ENCODE peak calls at places on chromosomes 4 and X, in nine cellular contexts. H, F, O, Q, X, U, J, N and M are unnamed samples.

GRCh38 chr4:148926861-148927260 is 484.6 kb upstream of the NR3C2 start:
- DNase-seq in O (no peak), X (no peak), H (no peak), U (no peak), J (no peak), F (peak), Q (peak), N (no peak), M (no peak)

GRCh38 chr4:177005801-177006230 is 213.1 kb upstream of the VEGFC start:
- DNase-seq in F (no peak), O (no peak), H (no peak), J (no peak), X (no peak), N (no peak), U (no peak), Q (no peak), M (no peak)

GRCh38 chrX:17009856-17010650 is 63.6 kb downstream of the REPS2 start:
- DNase-seq in H (no peak), U (no peak), Q (no peak), J (no peak), N (no peak), F (no peak), O (no peak), X (no peak), M (no peak)

GRCh38 chrX:51494409-51494808 is 2.0 kb downstream of the NUDT11 start:
- DNase-seq in O (no peak), N (no peak), U (no peak), X (no peak), F (no peak), H (no peak), Q (no peak), J (no peak), M (no peak)

GRCh38 chrX:19589105-19589504 is 73.8 kb upstream of the MAP3K15 start:
- DNase-seq in F (no peak), U (no peak), Q (no peak), O (no peak), X (no peak), J (no peak), N (no peak), H (no peak), M (no peak)

GRCh38 chrX:105533951-105534350 is 288.4 kb upstream of the NRK start:
- DNase-seq in O (no peak), N (no peak), J (no peak), Q (no peak), H (no peak), U (no peak), X (no peak), F (no peak), M (no peak)

GRCh38 chr4:144353240-144353639 is 212.7 kb upstream of the GYPA start:
- DNase-seq in Q (no peak), F (no peak), X (no peak), J (no peak), U (no peak), H (no peak), N (no peak), O (no peak), M (no peak)

GRCh38 chr4:86449746-86450145 is 89.9 kb upstream of the MAPK10 start:
- DNase-seq in U (no peak), J (no peak), H (no peak), F (no peak), X (no peak), Q (no peak), O (no peak), N (no peak), M (no peak)

GRCh38 chr4:169768385-169768784 is 10.6 kb upstream of the HPF1 start:
- DNase-seq in N (no peak), Q (no peak), O (no peak), J (no peak), U (no peak), H (no peak), F (no peak), X (no peak), M (no peak)

GRCh38 chrX:39439910-39440733 is 638.9 kb downstream of the MID1IP1 start:
- DNase-seq in H (no peak), O (no peak), F (no peak), J (no peak), N (no peak), X (no peak), U (no peak), Q (no peak), M (peak)

GRCh38 chr4:94757192-94758140 is at the start of gene BMPR1B:
- DNase-seq in Q (peak), O (peak), F (no peak), H (no peak), X (peak), N (no peak), J (no peak), U (no peak), M (no peak)

GRCh38 chrX:76477352-76477751 is 49.8 kb downstream of the MAGEE1 start:
- DNase-seq in U (no peak), J (no peak), O (no peak), X (no peak), H (no peak), N (no peak), Q (no peak), F (no peak), M (no peak)

GRCh38 chr4:38034986-38035882 is 75.0 kb downstream of the PTTG2 start:
- DNase-seq in U (peak), J (peak), F (peak), N (peak), X (no peak), H (no peak), O (no peak), Q (no peak), M (peak)

GRCh38 chr4:170651786-170652185 is 562.0 kb upstream of the AADAT start:
- DNase-seq in X (no peak), U (no peak), N (no peak), F (no peak), H (no peak), Q (no peak), O (no peak), J (no peak), M (no peak)

GRCh38 chrX:7072856-7073255 is 74.7 kb upstream of the STS start:
- DNase-seq in U (no peak), Q (no peak), O (no peak), X (no peak), J (no peak), N (no peak), F (no peak), H (no peak), M (no peak)

GRCh38 chr4:146525754-146526153 is 4.0 kb upstream of the SLC10A7 start:
- DNase-seq in O (no peak), X (no peak), U (no peak), N (no peak), F (no peak), J (no peak), H (no peak), Q (no peak), M (no peak)

GRCh38 chr4:42750831-42751230 is 93.9 kb upstream of the ATP8A1 start:
- DNase-seq in X (no peak), F (no peak), O (no peak), H (no peak), Q (no peak), U (no peak), J (no peak), N (no peak), M (no peak)

GRCh38 chr4:64200001-64200555 is 209.2 kb downstream of the TECRL start:
- DNase-seq in N (no peak), X (no peak), J (no peak), O (no peak), F (no peak), Q (no peak), U (no peak), H (no peak), M (no peak)

GRCh38 chr4:65868096-65868824 is 198.0 kb upstream of the EPHA5 start:
- DNase-seq in N (no peak), O (no peak), X (no peak), F (no peak), H (no peak), J (no peak), U (no peak), Q (no peak), M (no peak)

GRCh38 chrX:24902808-24903207 is 113.0 kb downstream of the ARX start:
- DNase-seq in O (no peak), Q (no peak), X (no peak), N (no peak), F (no peak), J (no peak), U (no peak), H (no peak), M (no peak)

GRCh38 chr4:53734584-53735363 is 143.5 kb upstream of the LNX1 start:
- DNase-seq in H (no peak), Q (no peak), U (no peak), N (no peak), O (no peak), F (no peak), J (no peak), X (no peak), M (no peak)

GRCh38 chr4:74205046-74205445 is 47.1 kb downstream of the MTHFD2L start:
- DNase-seq in O (no peak), F (no peak), X (no peak), U (no peak), Q (no peak), J (no peak), N (no peak), H (no peak), M (no peak)

GRCh38 chrX:86910027-86910426 is 607.6 kb upstream of the KLHL4 start:
- DNase-seq in Q (no peak), J (no peak), H (no peak), X (no peak), U (no peak), N (no peak), O (no peak), F (no peak), M (no peak)

GRCh38 chr4:149549911-149550310 is 265.7 kb downstream of the IQCM start:
- DNase-seq in O (no peak), X (no peak), N (no peak), U (no peak), F (no peak), H (no peak), Q (no peak), J (no peak), M (no peak)

GRCh38 chr4:55358246-55358645 is 12.2 kb downstream of the SRD5A3 start:
- DNase-seq in F (no peak), N (no peak), O (no peak), H (no peak), X (no peak), Q (no peak), J (no peak), U (no peak), M (no peak)

GRCh38 chr4:152248347-152248746 is 287.5 kb downstream of the FBXW7 start:
- DNase-seq in X (no peak), F (no peak), J (no peak), O (no peak), N (no peak), U (no peak), Q (no peak), H (no peak), M (no peak)

GRCh38 chr4:76982638-76983579 is 33.4 kb downstream of the SEPTIN11 start:
- DNase-seq in U (peak), X (no peak), O (no peak), Q (no peak), J (no peak), F (no peak), N (no peak), H (no peak), M (peak)

GRCh38 chrX:148542481-148543255 is 42.3 kb downstream of the AFF2 start:
- DNase-seq in U (no peak), O (no peak), Q (no peak), H (no peak), N (no peak), F (no peak), J (no peak), X (no peak), M (no peak)

GRCh38 chr4:78784255-78784654 is 8.1 kb downstream of the BMP2K start:
- DNase-seq in X (no peak), Q (no peak), H (no peak), F (no peak), N (no peak), U (no peak), O (no peak), J (no peak), M (no peak)

GRCh38 chr4:6343950-6344408 is 74.3 kb downstream of the WFS1 start:
- DNase-seq in Q (no peak), X (no peak), J (peak), N (no peak), U (peak), H (no peak), O (peak), F (no peak), M (no peak)

GRCh38 chr4:151484396-151485102 is 75.6 kb downstream of the FHIP1A start:
- DNase-seq in X (no peak), H (no peak), Q (no peak), J (peak), U (no peak), N (no peak), F (no peak), O (no peak), M (no peak)

GRCh38 chrX:102934624-102935023 is 2.4 kb upstream of the RAB40AL start:
- DNase-seq in X (no peak), U (peak), H (no peak), Q (no peak), F (peak), N (no peak), J (no peak), O (no peak), M (peak)

GRCh38 chr4:186781032-186781917 is 57.6 kb upstream of the FAT1 start:
- DNase-seq in Q (no peak), J (no peak), O (no peak), F (no peak), H (no peak), X (no peak), U (no peak), N (no peak), M (no peak)

GRCh38 chr4:145231906-145232700 is 51.7 kb upstream of the OTUD4 start:
- DNase-seq in O (no peak), J (no peak), N (no peak), U (no peak), H (no peak), X (no peak), Q (no peak), F (no peak), M (no peak)

GRCh38 chr4:83083925-83084475 is 30.5 kb downstream of the PLAC8 start:
- DNase-seq in N (peak), F (no peak), H (no peak), J (no peak), U (no peak), Q (no peak), X (no peak), O (no peak), M (peak)

GRCh38 chrX:71053217-71053621 is 14.9 kb downstream of the SNX12 start:
- DNase-seq in H (no peak), J (no peak), O (no peak), N (no peak), X (no peak), U (no peak), F (peak), Q (no peak), M (no peak)

GRCh38 chr4:158858410-158859189 is 89.8 kb downstream of the FNIP2 start:
- DNase-seq in O (no peak), X (no peak), J (no peak), Q (no peak), H (no peak), N (no peak), U (no peak), F (no peak), M (no peak)

GRCh38 chr4:110164251-110164650 is 34.2 kb downstream of the ELOVL6 start:
- DNase-seq in N (no peak), X (no peak), F (no peak), H (no peak), J (no peak), U (no peak), Q (no peak), O (no peak), M (no peak)

GRCh38 chrX:153238361-153238760 is 59.3 kb downstream of the MAGEA1 start:
- DNase-seq in U (no peak), O (no peak), N (no peak), H (no peak), Q (no peak), J (no peak), X (no peak), F (no peak), M (no peak)